ENCODE peak calls at places on chromosome 6, in ten cellular contexts. One of them, this sample, is unnamed. For H3K36me3 and H3K9me3, the result is how much of the 10 kb centered on the place peaks cover.

GRCh38 chr6:32291549-32291948 is 67.7 kb upstream of the NOTCH4 start:
- DNase-seq in adipocyte: no peak
- DNase-seq in HepG2: no peak
- DNase-seq in IMR-90: no peak
- DNase-seq in fibroblast of lung: no peak
- DNase-seq in K562: no peak
- DNase-seq in colonic mucosa: no peak
- DNase-seq in astrocyte: no peak
- DNase-seq in keratinocyte: no peak
- DNase-seq in mesenchymal stem cell: no peak
- DNase-seq in this sample: peak

GRCh38 chr6:139519571-139520031 is 145.2 kb upstream of the CITED2 start:
- DNase-seq in adipocyte: peak
- DNase-seq in HepG2: no peak
- DNase-seq in IMR-90: peak
- DNase-seq in fibroblast of lung: peak
- DNase-seq in K562: no peak
- DNase-seq in colonic mucosa: no peak
- DNase-seq in astrocyte: peak
- DNase-seq in keratinocyte: no peak
- DNase-seq in mesenchymal stem cell: peak
- DNase-seq in this sample: no peak

GRCh38 chr6:161029195-161029809 is 37.7 kb downstream of the MAP3K4 start:
- DNase-seq in adipocyte: peak
- DNase-seq in HepG2: no peak
- DNase-seq in IMR-90: peak
- DNase-seq in fibroblast of lung: peak
- DNase-seq in K562: no peak
- DNase-seq in colonic mucosa: no peak
- DNase-seq in astrocyte: peak
- DNase-seq in keratinocyte: no peak
- DNase-seq in mesenchymal stem cell: peak
- DNase-seq in this sample: no peak

GRCh38 chr6:35054743-35055130 is 86.4 kb downstream of the TCP11 start:
- DNase-seq in adipocyte: no peak
- DNase-seq in HepG2: no peak
- DNase-seq in IMR-90: no peak
- DNase-seq in fibroblast of lung: no peak
- DNase-seq in K562: no peak
- DNase-seq in colonic mucosa: no peak
- DNase-seq in astrocyte: no peak
- DNase-seq in keratinocyte: no peak
- DNase-seq in mesenchymal stem cell: no peak
- DNase-seq in this sample: no peak

GRCh38 chr6:72940265-72940664 is 285.0 kb downstream of the KHDC1L start:
- DNase-seq in adipocyte: no peak
- DNase-seq in HepG2: no peak
- DNase-seq in IMR-90: no peak
- DNase-seq in fibroblast of lung: no peak
- DNase-seq in K562: no peak
- DNase-seq in colonic mucosa: no peak
- DNase-seq in astrocyte: no peak
- DNase-seq in keratinocyte: no peak
- DNase-seq in mesenchymal stem cell: no peak
- DNase-seq in this sample: no peak

GRCh38 chr6:157194643-157195042 is 128.7 kb downstream of the TMEM242 start:
- DNase-seq in adipocyte: peak
- DNase-seq in HepG2: no peak
- DNase-seq in IMR-90: peak
- DNase-seq in fibroblast of lung: peak
- DNase-seq in K562: no peak
- DNase-seq in colonic mucosa: no peak
- DNase-seq in astrocyte: peak
- DNase-seq in keratinocyte: no peak
- DNase-seq in mesenchymal stem cell: no peak
- DNase-seq in this sample: no peak

GRCh38 chr6:157670466-157671186 is 152.4 kb upstream of the SNX9 start:
- DNase-seq in adipocyte: no peak
- DNase-seq in HepG2: no peak
- DNase-seq in IMR-90: no peak
- DNase-seq in fibroblast of lung: peak
- DNase-seq in K562: no peak
- DNase-seq in colonic mucosa: peak
- DNase-seq in astrocyte: no peak
- DNase-seq in keratinocyte: no peak
- DNase-seq in mesenchymal stem cell: no peak
- DNase-seq in this sample: no peak

GRCh38 chr6:6746334-6746969 is 157.9 kb downstream of the LY86 start:
- DNase-seq in adipocyte: no peak
- DNase-seq in HepG2: no peak
- DNase-seq in IMR-90: peak
- DNase-seq in fibroblast of lung: no peak
- DNase-seq in K562: no peak
- DNase-seq in colonic mucosa: no peak
- DNase-seq in astrocyte: peak
- DNase-seq in keratinocyte: no peak
- DNase-seq in mesenchymal stem cell: peak
- DNase-seq in this sample: no peak

GRCh38 chr6:121142093-121142492 is 192.2 kb downstream of the TBC1D32 start:
- DNase-seq in adipocyte: no peak
- DNase-seq in HepG2: no peak
- DNase-seq in IMR-90: no peak
- DNase-seq in fibroblast of lung: no peak
- DNase-seq in K562: no peak
- DNase-seq in colonic mucosa: no peak
- DNase-seq in astrocyte: no peak
- DNase-seq in keratinocyte: no peak
- DNase-seq in mesenchymal stem cell: no peak
- DNase-seq in this sample: no peak

GRCh38 chr6:349491-349921 is 42.0 kb upstream of the IRF4 start:
- DNase-seq in adipocyte: no peak
- DNase-seq in HepG2: no peak
- DNase-seq in IMR-90: no peak
- DNase-seq in fibroblast of lung: no peak
- DNase-seq in K562: no peak
- DNase-seq in colonic mucosa: no peak
- DNase-seq in astrocyte: no peak
- DNase-seq in keratinocyte: no peak
- DNase-seq in mesenchymal stem cell: no peak
- DNase-seq in this sample: no peak

GRCh38 chr6:347951-348859 is 43.3 kb upstream of the IRF4 start:
- DNase-seq in adipocyte: no peak
- DNase-seq in HepG2: no peak
- DNase-seq in IMR-90: no peak
- DNase-seq in fibroblast of lung: no peak
- DNase-seq in K562: no peak
- DNase-seq in colonic mucosa: no peak
- DNase-seq in astrocyte: no peak
- DNase-seq in keratinocyte: no peak
- DNase-seq in mesenchymal stem cell: no peak
- DNase-seq in this sample: no peak

GRCh38 chr6:350371-350770 is 41.2 kb upstream of the IRF4 start:
- DNase-seq in adipocyte: no peak
- DNase-seq in HepG2: no peak
- DNase-seq in IMR-90: no peak
- DNase-seq in fibroblast of lung: no peak
- DNase-seq in K562: no peak
- DNase-seq in colonic mucosa: no peak
- DNase-seq in astrocyte: no peak
- DNase-seq in keratinocyte: no peak
- DNase-seq in mesenchymal stem cell: no peak
- DNase-seq in this sample: no peak

GRCh38 chr6:347232-347631 is 44.3 kb upstream of the IRF4 start:
- DNase-seq in adipocyte: no peak
- DNase-seq in HepG2: no peak
- DNase-seq in IMR-90: no peak
- DNase-seq in fibroblast of lung: no peak
- DNase-seq in K562: no peak
- DNase-seq in colonic mucosa: no peak
- DNase-seq in astrocyte: no peak
- DNase-seq in keratinocyte: no peak
- DNase-seq in mesenchymal stem cell: no peak
- DNase-seq in this sample: peak

GRCh38 chr6:348860-349396 is 42.6 kb upstream of the IRF4 start:
- DNase-seq in adipocyte: no peak
- DNase-seq in HepG2: no peak
- DNase-seq in IMR-90: no peak
- DNase-seq in fibroblast of lung: no peak
- DNase-seq in K562: no peak
- DNase-seq in colonic mucosa: no peak
- DNase-seq in astrocyte: no peak
- DNase-seq in keratinocyte: no peak
- DNase-seq in mesenchymal stem cell: no peak
- DNase-seq in this sample: no peak
- H3K36me3 ChIP-seq in adipocyte: under half
- H3K36me3 ChIP-seq in HepG2: under half
- H3K36me3 ChIP-seq in IMR-90: under half
- H3K36me3 ChIP-seq in fibroblast of lung: under half
- H3K36me3 ChIP-seq in K562: under half
- H3K36me3 ChIP-seq in colonic mucosa: under half
- H3K36me3 ChIP-seq in astrocyte: under half
- H3K36me3 ChIP-seq in keratinocyte: under half
- H3K36me3 ChIP-seq in mesenchymal stem cell: under half
- H3K36me3 ChIP-seq in this sample: under half

GRCh38 chr6:2877960-2878359 is 25.1 kb downstream of the SERPINB9 start:
- DNase-seq in adipocyte: no peak
- DNase-seq in HepG2: no peak
- DNase-seq in IMR-90: no peak
- DNase-seq in fibroblast of lung: no peak
- DNase-seq in K562: no peak
- DNase-seq in colonic mucosa: no peak
- DNase-seq in astrocyte: no peak
- DNase-seq in keratinocyte: no peak
- DNase-seq in mesenchymal stem cell: no peak
- DNase-seq in this sample: no peak

GRCh38 chr6:2873643-2874042 is 29.5 kb downstream of the SERPINB9 start:
- DNase-seq in adipocyte: no peak
- DNase-seq in HepG2: no peak
- DNase-seq in IMR-90: no peak
- DNase-seq in fibroblast of lung: no peak
- DNase-seq in K562: no peak
- DNase-seq in colonic mucosa: no peak
- DNase-seq in astrocyte: no peak
- DNase-seq in keratinocyte: no peak
- DNase-seq in mesenchymal stem cell: no peak
- DNase-seq in this sample: no peak

GRCh38 chr6:2875840-2876207 is 27.3 kb downstream of the SERPINB9 start:
- DNase-seq in adipocyte: peak
- DNase-seq in HepG2: no peak
- DNase-seq in IMR-90: no peak
- DNase-seq in fibroblast of lung: no peak
- DNase-seq in K562: no peak
- DNase-seq in colonic mucosa: peak
- DNase-seq in astrocyte: no peak
- DNase-seq in keratinocyte: no peak
- DNase-seq in mesenchymal stem cell: no peak
- DNase-seq in this sample: peak

GRCh38 chr6:2876210-2877056 is 26.7 kb downstream of the SERPINB9 start:
- DNase-seq in adipocyte: peak
- DNase-seq in HepG2: peak
- DNase-seq in IMR-90: peak
- DNase-seq in fibroblast of lung: peak
- DNase-seq in K562: no peak
- DNase-seq in colonic mucosa: peak
- DNase-seq in astrocyte: peak
- DNase-seq in keratinocyte: no peak
- DNase-seq in mesenchymal stem cell: peak
- DNase-seq in this sample: peak

GRCh38 chr6:2877057-2877882 is 25.8 kb downstream of the SERPINB9 start:
- DNase-seq in adipocyte: peak
- DNase-seq in HepG2: peak
- DNase-seq in IMR-90: peak
- DNase-seq in fibroblast of lung: peak
- DNase-seq in K562: no peak
- DNase-seq in colonic mucosa: peak
- DNase-seq in astrocyte: peak
- DNase-seq in keratinocyte: no peak
- DNase-seq in mesenchymal stem cell: peak
- DNase-seq in this sample: no peak
- H3K9ac ChIP-seq in adipocyte: peak
- H3K9ac ChIP-seq in HepG2: peak
- H3K9ac ChIP-seq in IMR-90: no peak
- H3K9ac ChIP-seq in fibroblast of lung: no peak
- H3K9ac ChIP-seq in K562: no peak
- H3K9ac ChIP-seq in colonic mucosa: no peak
- H3K9ac ChIP-seq in astrocyte: peak
- H3K9ac ChIP-seq in keratinocyte: no peak
- H3K9ac ChIP-seq in mesenchymal stem cell: peak
- H3K9ac ChIP-seq in this sample: peak

DNA sequence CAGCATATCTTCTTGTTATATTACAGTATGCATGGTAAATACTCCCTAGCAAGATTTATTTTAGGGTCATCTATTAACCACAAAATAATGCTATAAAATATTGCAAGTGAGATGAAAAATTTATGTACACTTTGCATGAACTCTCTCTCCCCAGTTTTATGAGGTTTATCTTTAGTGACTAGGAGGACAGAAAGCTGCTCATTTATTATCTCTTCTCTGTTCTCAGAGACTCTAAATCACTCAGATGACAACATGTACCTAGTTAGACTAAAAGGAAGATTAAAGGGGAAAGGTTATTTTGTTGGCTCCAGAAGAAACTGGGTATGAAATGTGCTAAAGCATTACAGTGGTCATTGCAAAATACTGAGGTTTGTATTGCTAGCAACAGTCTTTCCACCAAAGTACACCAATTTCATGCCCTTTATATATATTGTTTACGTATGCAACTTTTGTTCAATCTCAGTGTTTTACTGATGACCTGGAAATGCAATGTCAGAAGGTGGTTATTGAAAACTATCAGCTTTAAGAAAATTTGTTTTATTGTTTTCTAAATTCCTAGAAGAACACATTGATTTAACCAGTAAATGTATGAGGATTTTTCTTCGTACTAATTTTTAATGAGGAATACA is 11.8 kb downstream of the RFX6 start:
- DNase-seq in adipocyte: no peak
- DNase-seq in HepG2: no peak
- DNase-seq in IMR-90: no peak
- DNase-seq in fibroblast of lung: no peak
- DNase-seq in K562: no peak
- DNase-seq in colonic mucosa: no peak
- DNase-seq in astrocyte: no peak
- DNase-seq in keratinocyte: no peak
- DNase-seq in mesenchymal stem cell: no peak
- DNase-seq in this sample: no peak
- H3K9me3 ChIP-seq in adipocyte: under half
- H3K9me3 ChIP-seq in HepG2: under half
- H3K9me3 ChIP-seq in IMR-90: under half
- H3K9me3 ChIP-seq in fibroblast of lung: under half
- H3K9me3 ChIP-seq in K562: under half
- H3K9me3 ChIP-seq in colonic mucosa: under half
- H3K9me3 ChIP-seq in astrocyte: under half
- H3K9me3 ChIP-seq in keratinocyte: under half
- H3K9me3 ChIP-seq in mesenchymal stem cell: under half
- H3K9me3 ChIP-seq in this sample: under half

DNA sequence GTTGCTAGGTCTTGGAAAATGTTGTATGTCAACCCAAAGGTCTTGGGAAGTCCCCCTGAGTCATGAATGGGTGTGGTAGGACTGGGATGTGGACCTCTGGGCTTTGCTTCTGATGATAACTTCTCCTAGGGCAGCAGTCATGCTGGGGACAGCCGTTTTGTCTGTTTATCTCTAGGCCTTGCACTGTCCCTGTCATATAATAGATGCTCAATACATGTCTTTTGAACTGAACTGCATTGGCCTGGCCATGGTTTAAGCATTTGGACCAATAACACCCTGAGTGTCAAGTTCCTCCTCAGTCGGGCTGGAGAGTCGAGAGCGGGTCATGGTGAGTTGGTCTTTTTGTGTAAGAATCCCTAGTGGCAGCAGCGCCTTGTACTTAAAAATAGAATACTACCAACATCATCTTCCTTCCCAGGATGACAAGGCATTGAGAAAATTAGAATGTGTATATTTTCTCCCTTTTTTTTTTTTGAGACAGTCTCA is 43.1 kb downstream of the E2F3 start:
- DNase-seq in adipocyte: no peak
- DNase-seq in HepG2: no peak
- DNase-seq in IMR-90: peak
- DNase-seq in fibroblast of lung: no peak
- DNase-seq in K562: peak
- DNase-seq in colonic mucosa: no peak
- DNase-seq in astrocyte: no peak
- DNase-seq in keratinocyte: no peak
- DNase-seq in mesenchymal stem cell: peak
- DNase-seq in this sample: no peak
- H3K36me3 ChIP-seq in adipocyte: under half
- H3K36me3 ChIP-seq in HepG2: under half
- H3K36me3 ChIP-seq in IMR-90: under half
- H3K36me3 ChIP-seq in fibroblast of lung: under half
- H3K36me3 ChIP-seq in K562: half or more
- H3K36me3 ChIP-seq in colonic mucosa: under half
- H3K36me3 ChIP-seq in astrocyte: under half
- H3K36me3 ChIP-seq in keratinocyte: under half
- H3K36me3 ChIP-seq in mesenchymal stem cell: under half
- H3K36me3 ChIP-seq in this sample: under half

This sample was measured in Karpas-422.